ENCODE peak calls at places on chromosomes 12 and 14, in four cellular contexts. One of them, this sample, is unnamed.

GRCh38 chr12:7289743-7290142 is 14.1 kb upstream of the ACSM4 start:
- DNase-seq in transverse colon: no peak
- DNase-seq in breast epithelium: no peak
- DNase-seq in H1: no peak
- DNase-seq in this sample: no peak

GRCh38 chr14:102485693-102486512 is 23.7 kb downstream of the ANKRD9 start:
- DNase-seq in transverse colon: no peak
- DNase-seq in breast epithelium: no peak
- DNase-seq in H1: no peak
- DNase-seq in this sample: no peak

GRCh38 chr12:26878661-26879119 is 45.7 kb upstream of the ITPR2 start:
- DNase-seq in transverse colon: peak
- DNase-seq in breast epithelium: peak
- DNase-seq in H1: no peak
- DNase-seq in this sample: peak

GRCh38 chr14:105862581-105863239 is 336.3 kb downstream of the TMEM121 start:
- DNase-seq in transverse colon: peak
- DNase-seq in breast epithelium: no peak
- DNase-seq in H1: no peak
- DNase-seq in this sample: no peak

GRCh38 chr12:56931474-56931978 is 2.7 kb downstream of the SDR9C7 start:
- DNase-seq in transverse colon: no peak
- DNase-seq in breast epithelium: no peak
- DNase-seq in H1: no peak
- DNase-seq in this sample: no peak

GRCh38 chr12:29253916-29254625 is 105.0 kb downstream of the FAR2 start:
- DNase-seq in transverse colon: no peak
- DNase-seq in breast epithelium: no peak
- DNase-seq in H1: no peak
- DNase-seq in this sample: no peak

GRCh38 chr12:118034429-118035193 is 18.1 kb downstream of the RFC5 start:
- DNase-seq in transverse colon: peak
- DNase-seq in breast epithelium: no peak
- DNase-seq in H1: no peak
- DNase-seq in this sample: no peak

GRCh38 chr12:66733839-66734238 is 55.0 kb upstream of the GRIP1 start:
- DNase-seq in transverse colon: no peak
- DNase-seq in breast epithelium: no peak
- DNase-seq in H1: no peak
- DNase-seq in this sample: no peak

GRCh38 chr14:104143521-104144452 is 5.4 kb downstream of the KIF26A start:
- DNase-seq in transverse colon: no peak
- DNase-seq in breast epithelium: no peak
- DNase-seq in H1: no peak
- DNase-seq in this sample: no peak

GRCh38 chr12:101954681-101955080 is 77.3 kb downstream of the DRAM1 start:
- DNase-seq in transverse colon: no peak
- DNase-seq in breast epithelium: no peak
- DNase-seq in H1: no peak
- DNase-seq in this sample: no peak

GRCh38 chr14:20986811-20987210 is 3.0 kb upstream of the METTL17 start:
- DNase-seq in transverse colon: no peak
- DNase-seq in breast epithelium: peak
- DNase-seq in H1: no peak
- DNase-seq in this sample: no peak

GRCh38 chr14:103896578-103896977 is 31.7 kb upstream of the TDRD9 start:
- DNase-seq in transverse colon: no peak
- DNase-seq in breast epithelium: no peak
- DNase-seq in H1: no peak
- DNase-seq in this sample: no peak

GRCh38 chr14:68786491-68787234 is 6.2 kb downstream of the ZFP36L1 start:
- DNase-seq in transverse colon: no peak
- DNase-seq in breast epithelium: peak
- DNase-seq in H1: no peak
- DNase-seq in this sample: no peak

GRCh38 chr14:73775339-73776193 is 61.4 kb upstream of the PNMA1 start:
- DNase-seq in transverse colon: no peak
- DNase-seq in breast epithelium: no peak
- DNase-seq in H1: no peak
- DNase-seq in this sample: no peak

GRCh38 chr12:69101505-69101904 is 137.9 kb upstream of the CPSF6 start:
- DNase-seq in transverse colon: no peak
- DNase-seq in breast epithelium: no peak
- DNase-seq in H1: no peak
- DNase-seq in this sample: no peak

GRCh38 chr12:131466932-131467331 is 244.0 kb upstream of the SFSWAP start:
- DNase-seq in transverse colon: no peak
- DNase-seq in breast epithelium: no peak
- DNase-seq in H1: no peak
- DNase-seq in this sample: no peak

GRCh38 chr14:37973031-37973908 is 234.4 kb upstream of the SSTR1 start:
- DNase-seq in transverse colon: no peak
- DNase-seq in breast epithelium: no peak
- DNase-seq in H1: no peak
- DNase-seq in this sample: no peak

GRCh38 chr14:68806526-68807147 is 13.8 kb upstream of the ZFP36L1 start:
- DNase-seq in transverse colon: no peak
- DNase-seq in breast epithelium: peak
- DNase-seq in H1: no peak
- DNase-seq in this sample: no peak

GRCh38 chr12:26791328-26791791 is 41.6 kb downstream of the ITPR2 start:
- DNase-seq in transverse colon: no peak
- DNase-seq in breast epithelium: no peak
- DNase-seq in H1: no peak
- DNase-seq in this sample: no peak

GRCh38 chr12:91139981-91140659 is 28.8 kb upstream of the LUM start:
- DNase-seq in transverse colon: no peak
- DNase-seq in breast epithelium: no peak
- DNase-seq in H1: no peak
- DNase-seq in this sample: no peak

GRCh38 chr14:54798465-54799124 is 104.0 kb downstream of the GCH1 start:
- DNase-seq in transverse colon: no peak
- DNase-seq in breast epithelium: no peak
- DNase-seq in H1: no peak
- DNase-seq in this sample: no peak

GRCh38 chr14:60487211-60487610 is 1.3 kb upstream of the C14orf39 start:
- DNase-seq in transverse colon: no peak
- DNase-seq in breast epithelium: no peak
- DNase-seq in H1: no peak
- DNase-seq in this sample: no peak

GRCh38 chr14:23160924-23161522 is 22.4 kb downstream of the SLC7A8 start:
- DNase-seq in transverse colon: peak
- DNase-seq in breast epithelium: peak
- DNase-seq in H1: no peak
- DNase-seq in this sample: no peak

GRCh38 chr14:54343276-54344121 is 53.3 kb upstream of the CDKN3 start:
- DNase-seq in transverse colon: no peak
- DNase-seq in breast epithelium: no peak
- DNase-seq in H1: no peak
- DNase-seq in this sample: no peak

GRCh38 chr14:68513838-68514610 is 278.8 kb downstream of the ZFP36L1 start:
- DNase-seq in transverse colon: no peak
- DNase-seq in breast epithelium: no peak
- DNase-seq in H1: no peak
- DNase-seq in this sample: peak

GRCh38 chr12:93957180-93957579 is 191.2 kb upstream of the PLXNC1 start:
- DNase-seq in transverse colon: no peak
- DNase-seq in breast epithelium: no peak
- DNase-seq in H1: no peak
- DNase-seq in this sample: no peak

GRCh38 chr14:72111921-72112320 is 179.7 kb downstream of the RGS6 start:
- DNase-seq in transverse colon: no peak
- DNase-seq in breast epithelium: no peak
- DNase-seq in H1: no peak
- DNase-seq in this sample: no peak

GRCh38 chr12:25436206-25436912 is 116.7 kb downstream of the LMNTD1 start:
- DNase-seq in transverse colon: no peak
- DNase-seq in breast epithelium: no peak
- DNase-seq in H1: no peak
- DNase-seq in this sample: no peak

GRCh38 chr12:69007858-69008314 is 74.9 kb upstream of the CPM start:
- DNase-seq in transverse colon: no peak
- DNase-seq in breast epithelium: no peak
- DNase-seq in H1: no peak
- DNase-seq in this sample: no peak

GRCh38 chr12:67650127-67650495 is 1.6 kb downstream of the DYRK2 start:
- DNase-seq in transverse colon: no peak
- DNase-seq in breast epithelium: no peak
- DNase-seq in H1: no peak
- DNase-seq in this sample: no peak

GRCh38 chr12:1115471-1116242 is 124.6 kb downstream of the ERC1 start:
- DNase-seq in transverse colon: no peak
- DNase-seq in breast epithelium: no peak
- DNase-seq in H1: no peak
- DNase-seq in this sample: no peak

GRCh38 chr14:103522649-103523582 is at the start of gene CKB:
- DNase-seq in transverse colon: peak
- DNase-seq in breast epithelium: no peak
- DNase-seq in H1: no peak
- DNase-seq in this sample: no peak

GRCh38 chr12:131242741-131243496 is 289.2 kb downstream of the ADGRD1 start:
- DNase-seq in transverse colon: no peak
- DNase-seq in breast epithelium: no peak
- DNase-seq in H1: no peak
- DNase-seq in this sample: no peak

GRCh38 chr14:68790656-68791077 is 2.2 kb downstream of the ZFP36L1 start:
- DNase-seq in transverse colon: no peak
- DNase-seq in breast epithelium: peak
- DNase-seq in H1: no peak
- DNase-seq in this sample: no peak

GRCh38 chr12:6377667-6377994 is 2.3 kb upstream of the SCNN1A start:
- DNase-seq in transverse colon: peak
- DNase-seq in breast epithelium: peak
- DNase-seq in H1: no peak
- DNase-seq in this sample: no peak

GRCh38 chr14:100619382-100620305 is 32.4 kb upstream of the BEGAIN start:
- DNase-seq in transverse colon: peak
- DNase-seq in breast epithelium: no peak
- DNase-seq in H1: no peak
- DNase-seq in this sample: no peak
- TF ChIP-seq POLR2AphosphoS5 in transverse colon: no peak
- TF ChIP-seq POLR2AphosphoS5 in breast epithelium: no peak
- TF ChIP-seq POLR2AphosphoS5 in H1: no peak
- TF ChIP-seq POLR2AphosphoS5 in this sample: no peak

GRCh38 chr14:75277000-75277795 is 1.4 kb upstream of the FOS start:
- DNase-seq in transverse colon: peak
- DNase-seq in breast epithelium: peak
- DNase-seq in H1: no peak
- DNase-seq in this sample: peak

GRCh38 chr14:75273272-75274044 is 5.2 kb upstream of the FOS start:
- DNase-seq in transverse colon: peak
- DNase-seq in breast epithelium: peak
- DNase-seq in H1: no peak
- DNase-seq in this sample: no peak

GRCh38 chr14:75275598-75275997 is 3.0 kb upstream of the FOS start:
- DNase-seq in transverse colon: no peak
- DNase-seq in breast epithelium: no peak
- DNase-seq in H1: no peak
- DNase-seq in this sample: no peak

GRCh38 chr14:75274045-75274898 is 4.4 kb upstream of the FOS start:
- DNase-seq in transverse colon: no peak
- DNase-seq in breast epithelium: no peak
- DNase-seq in H1: no peak
- DNase-seq in this sample: no peak

DNA sequence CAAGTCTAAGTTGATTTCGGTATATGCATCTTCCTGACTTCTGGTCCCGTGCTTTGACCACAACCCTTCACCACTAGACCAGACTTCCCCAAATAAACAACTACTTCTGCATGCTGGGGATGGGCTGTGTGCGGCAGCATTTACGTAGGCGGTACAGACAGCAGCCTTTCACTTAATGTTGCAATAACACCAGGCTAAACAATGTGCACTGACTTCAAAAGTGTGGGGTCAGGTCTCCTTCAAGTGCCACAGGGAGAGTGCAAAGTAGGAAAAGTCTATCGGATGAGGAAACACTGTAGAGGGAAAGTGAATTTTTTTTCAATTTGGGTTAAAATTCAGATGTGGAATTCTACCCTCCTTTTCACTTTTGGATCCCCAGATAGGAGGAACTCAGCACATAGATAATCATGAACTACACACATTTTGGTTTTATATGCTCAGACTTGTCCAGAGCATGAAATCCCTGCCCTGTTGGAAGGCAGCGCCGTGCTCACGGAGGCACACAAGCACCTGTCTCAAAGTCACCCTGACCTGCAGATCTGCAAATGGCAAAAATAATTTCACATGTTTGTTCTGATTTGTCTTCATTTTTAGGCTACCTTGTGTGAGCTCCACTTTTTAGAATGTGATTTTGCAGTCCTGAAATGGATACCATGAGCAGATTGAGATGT is 3.6 kb upstream of the FOS start:
- DNase-seq in transverse colon: peak
- DNase-seq in breast epithelium: peak
- DNase-seq in H1: no peak
- DNase-seq in this sample: no peak
- TF ChIP-seq POLR2AphosphoS5 in transverse colon: peak
- TF ChIP-seq POLR2AphosphoS5 in breast epithelium: peak
- TF ChIP-seq POLR2AphosphoS5 in H1: no peak
- TF ChIP-seq POLR2AphosphoS5 in this sample: no peak

GRCh38 chr12:109466305-109466704 is 10.8 kb downstream of the KCTD10 start:
- DNase-seq in transverse colon: no peak
- DNase-seq in breast epithelium: no peak
- DNase-seq in H1: no peak
- DNase-seq in this sample: no peak
- TF ChIP-seq POLR2AphosphoS5 in transverse colon: no peak
- TF ChIP-seq POLR2AphosphoS5 in breast epithelium: no peak
- TF ChIP-seq POLR2AphosphoS5 in H1: no peak
- TF ChIP-seq POLR2AphosphoS5 in this sample: no peak

DNA sequence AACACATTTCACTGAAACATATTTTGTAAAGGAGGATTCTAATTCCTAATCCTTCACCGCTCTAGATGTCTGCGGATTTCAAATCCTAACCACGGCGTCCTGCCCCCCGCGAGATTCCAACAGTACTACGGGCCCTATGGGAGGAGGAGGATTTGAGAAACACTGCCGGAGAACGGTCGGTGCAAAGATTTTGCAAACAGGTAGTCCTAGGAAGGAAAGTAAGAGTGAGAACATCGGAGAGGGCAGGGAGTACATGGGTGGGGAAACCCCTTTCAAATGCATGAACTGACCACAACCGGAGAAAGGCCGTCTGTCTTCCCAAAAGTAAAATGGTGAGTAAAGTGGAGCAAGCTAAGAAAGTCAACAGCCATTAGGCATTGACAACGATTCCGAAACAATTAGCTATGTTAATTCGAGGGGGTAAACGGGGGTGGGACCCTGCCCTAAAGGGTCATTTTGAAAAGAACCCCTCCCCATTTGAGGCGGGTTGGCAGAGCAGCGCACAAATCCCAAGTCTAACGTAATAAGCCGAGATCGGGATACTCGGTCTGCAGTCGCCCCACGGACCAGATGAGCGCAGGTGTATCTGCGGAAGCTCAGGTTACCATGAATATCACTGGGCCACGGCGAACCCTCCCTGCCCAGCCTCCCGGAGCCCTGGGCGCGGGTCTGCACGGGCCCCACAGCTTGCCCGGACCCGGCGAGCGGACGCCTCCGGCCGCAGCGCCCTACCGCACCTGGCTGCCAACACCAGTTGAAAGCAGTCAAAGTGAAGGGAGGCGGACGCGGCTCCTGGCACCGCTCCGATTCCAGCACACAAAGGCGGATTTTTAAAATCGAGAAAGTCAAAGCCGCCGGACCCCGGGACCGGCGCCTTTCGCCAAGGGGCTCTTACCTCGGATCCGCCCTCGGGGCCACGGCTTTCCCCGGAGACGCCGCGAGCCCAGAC is 648 bp downstream of the EPS8 start:
- DNase-seq in transverse colon: peak
- DNase-seq in breast epithelium: peak
- DNase-seq in H1: no peak
- DNase-seq in this sample: no peak
- TF ChIP-seq POLR2AphosphoS5 in transverse colon: peak
- TF ChIP-seq POLR2AphosphoS5 in breast epithelium: no peak
- TF ChIP-seq POLR2AphosphoS5 in H1: no peak
- TF ChIP-seq POLR2AphosphoS5 in this sample: no peak